ENCODE peak calls at places on chromosome 2, in six cellular contexts. One of them, this sample, is unnamed.

GRCh38 chr2:223732346-223732745 is 105.0 kb downstream of the AP1S3 start:
- DNase-seq in neural crest cell: no peak
- DNase-seq in fibroblast of the conjunctiva: no peak
- DNase-seq in left lobe of liver: no peak
- DNase-seq in GDM1: no peak
- DNase-seq in activated CD4-positive, alpha-beta T cell treated with anti-CD3 and anti-CD28 coated beads, Interleukin-2, amount 50 U/mL, for 1 hour: no peak
- DNase-seq in this sample: no peak

GRCh38 chr2:213238753-213239591 is 45.3 kb upstream of the SPAG16 start:
- DNase-seq in neural crest cell: no peak
- DNase-seq in fibroblast of the conjunctiva: peak
- DNase-seq in left lobe of liver: peak
- DNase-seq in GDM1: no peak
- DNase-seq in activated CD4-positive, alpha-beta T cell treated with anti-CD3 and anti-CD28 coated beads, Interleukin-2, amount 50 U/mL, for 1 hour: no peak
- DNase-seq in this sample: no peak

GRCh38 chr2:150165988-150166965 is 321.2 kb downstream of the RND3 start:
- DNase-seq in neural crest cell: no peak
- DNase-seq in fibroblast of the conjunctiva: no peak
- DNase-seq in left lobe of liver: peak
- DNase-seq in GDM1: no peak
- DNase-seq in activated CD4-positive, alpha-beta T cell treated with anti-CD3 and anti-CD28 coated beads, Interleukin-2, amount 50 U/mL, for 1 hour: no peak
- DNase-seq in this sample: peak

GRCh38 chr2:70978388-70979357 is at the start of gene ANKRD53:
- DNase-seq in neural crest cell: peak
- DNase-seq in fibroblast of the conjunctiva: no peak
- DNase-seq in left lobe of liver: peak
- DNase-seq in GDM1: no peak
- DNase-seq in activated CD4-positive, alpha-beta T cell treated with anti-CD3 and anti-CD28 coated beads, Interleukin-2, amount 50 U/mL, for 1 hour: no peak
- DNase-seq in this sample: no peak

GRCh38 chr2:74079522-74080341 is 68.0 kb downstream of the BOLA3 start:
- DNase-seq in neural crest cell: no peak
- DNase-seq in fibroblast of the conjunctiva: no peak
- DNase-seq in left lobe of liver: no peak
- DNase-seq in GDM1: no peak
- DNase-seq in activated CD4-positive, alpha-beta T cell treated with anti-CD3 and anti-CD28 coated beads, Interleukin-2, amount 50 U/mL, for 1 hour: no peak
- DNase-seq in this sample: no peak

GRCh38 chr2:165815299-165815698 is 21.3 kb upstream of the GALNT3 start:
- DNase-seq in neural crest cell: no peak
- DNase-seq in fibroblast of the conjunctiva: no peak
- DNase-seq in left lobe of liver: no peak
- DNase-seq in GDM1: no peak
- DNase-seq in activated CD4-positive, alpha-beta T cell treated with anti-CD3 and anti-CD28 coated beads, Interleukin-2, amount 50 U/mL, for 1 hour: no peak
- DNase-seq in this sample: no peak

GRCh38 chr2:9914384-9915065 is 37.0 kb upstream of the GRHL1 start:
- DNase-seq in neural crest cell: no peak
- DNase-seq in fibroblast of the conjunctiva: peak
- DNase-seq in left lobe of liver: no peak
- DNase-seq in GDM1: no peak
- DNase-seq in activated CD4-positive, alpha-beta T cell treated with anti-CD3 and anti-CD28 coated beads, Interleukin-2, amount 50 U/mL, for 1 hour: no peak
- DNase-seq in this sample: no peak

GRCh38 chr2:99819766-99820165 is 322.6 kb downstream of the AFF3 start:
- DNase-seq in neural crest cell: no peak
- DNase-seq in fibroblast of the conjunctiva: no peak
- DNase-seq in left lobe of liver: peak
- DNase-seq in GDM1: no peak
- DNase-seq in activated CD4-positive, alpha-beta T cell treated with anti-CD3 and anti-CD28 coated beads, Interleukin-2, amount 50 U/mL, for 1 hour: no peak
- DNase-seq in this sample: no peak

GRCh38 chr2:9498210-9498609 is 23.9 kb downstream of the IAH1 start:
- DNase-seq in neural crest cell: no peak
- DNase-seq in fibroblast of the conjunctiva: no peak
- DNase-seq in left lobe of liver: no peak
- DNase-seq in GDM1: no peak
- DNase-seq in activated CD4-positive, alpha-beta T cell treated with anti-CD3 and anti-CD28 coated beads, Interleukin-2, amount 50 U/mL, for 1 hour: no peak
- DNase-seq in this sample: no peak

GRCh38 chr2:174235680-174236079 is 12.7 kb downstream of the OLA1 start:
- DNase-seq in neural crest cell: no peak
- DNase-seq in fibroblast of the conjunctiva: no peak
- DNase-seq in left lobe of liver: no peak
- DNase-seq in GDM1: no peak
- DNase-seq in activated CD4-positive, alpha-beta T cell treated with anti-CD3 and anti-CD28 coated beads, Interleukin-2, amount 50 U/mL, for 1 hour: no peak
- DNase-seq in this sample: no peak